ENCODE peak calls at places on chromosomes 3 and 15, in five cellular contexts. X, I, K, B and R are unnamed samples.

GRCh38 chr15:88604972-88605506 is 16.1 kb upstream of the AEN start:
- DNase-seq in X (no peak), I (no peak), K (peak; percentile 68), B (no peak), R (no peak)

GRCh38 chr15:42286445-42287029 is 13.3 kb upstream of the TMEM87A start:
- DNase-seq in X (no peak), I (no peak), K (no peak), B (no peak), R (no peak)

GRCh38 chr15:70212288-70212962 is 114.7 kb upstream of the TLE3 start:
- DNase-seq in X (no peak), I (no peak), K (peak; percentile 18), B (no peak), R (no peak)

GRCh38 chr3:190710723-190711122 is 151.8 kb downstream of the GMNC start:
- DNase-seq in X (no peak), I (no peak), K (no peak), B (no peak), R (no peak)

GRCh38 chr15:42065008-42065407 is 29.4 kb downstream of the PLA2G4D start:
- DNase-seq in X (no peak), I (no peak), K (no peak), B (no peak), R (no peak)

GRCh38 chr15:83837946-83838571 is 184.1 kb downstream of the ADAMTSL3 start:
- DNase-seq in X (peak; percentile 36), I (no peak), K (no peak), B (no peak), R (no peak)

GRCh38 chr15:66404532-66404931 is 17.8 kb downstream of the MAP2K1 start:
- DNase-seq in X (peak; percentile 66), I (no peak), K (no peak), B (no peak), R (no peak)

GRCh38 chr3:186668426-186668825 is 2.6 kb downstream of the HRG start:
- DNase-seq in X (no peak), I (no peak), K (no peak), B (no peak), R (no peak)

GRCh38 chr15:68994149-68994548 is 20.3 kb upstream of the NOX5 start:
- DNase-seq in X (no peak), I (no peak), K (no peak), B (no peak), R (no peak)

GRCh38 chr15:60831540-60831939 is 352.6 kb upstream of the ICE2 start:
- DNase-seq in X (no peak), I (no peak), K (no peak), B (no peak), R (no peak)

GRCh38 chr3:176896640-176897039 is 300.6 kb downstream of the TBL1XR1 start:
- DNase-seq in X (no peak), I (no peak), K (no peak), B (no peak), R (no peak)

GRCh38 chr15:85571780-85572179 is 191.4 kb downstream of the AKAP13 start:
- DNase-seq in X (no peak), I (no peak), K (no peak), B (no peak), R (no peak)

GRCh38 chr3:108281670-108282069 is 14.7 kb upstream of the HHLA2 start:
- DNase-seq in X (no peak), I (no peak), K (no peak), B (no peak), R (no peak)

GRCh38 chr3:14861451-14862302 is 42.9 kb downstream of the FGD5 start:
- DNase-seq in X (no peak), I (no peak), K (no peak), B (no peak), R (no peak)

GRCh38 chr15:101469520-101470288 is 19.8 kb downstream of the PCSK6 start:
- DNase-seq in X (no peak), I (peak; percentile 52), K (no peak), B (no peak), R (no peak)

GRCh38 chr3:56879453-56880224 is 77.9 kb upstream of the ARHGEF3 start:
- DNase-seq in X (no peak), I (no peak), K (no peak), B (no peak), R (no peak)

GRCh38 chr15:36912311-36912712 is 188.0 kb downstream of the MEIS2 start:
- DNase-seq in X (no peak), I (no peak), K (no peak), B (no peak), R (no peak)

GRCh38 chr3:105907790-105908189 is 39.0 kb upstream of the CBLB start:
- DNase-seq in X (no peak), I (no peak), K (no peak), B (no peak), R (no peak)

GRCh38 chr3:56754753-56755365 is 46.9 kb downstream of the ARHGEF3 start:
- DNase-seq in X (no peak), I (no peak), K (no peak), B (peak; percentile 19), R (peak; percentile 23)

GRCh38 chr3:148062590-148062989 is 635.1 kb upstream of the AGTR1 start:
- DNase-seq in X (no peak), I (no peak), K (no peak), B (no peak), R (no peak)

GRCh38 chr3:193992638-193993037 is 143.3 kb upstream of the HES1 start:
- DNase-seq in X (no peak), I (no peak), K (no peak), B (no peak), R (no peak)

GRCh38 chr3:139629033-139629432 is 48.7 kb downstream of the NMNAT3 start:
- DNase-seq in X (no peak), I (no peak), K (no peak), B (peak; percentile 10), R (no peak)

GRCh38 chr3:126340943-126341754 is 16.1 kb downstream of the KLF15 start:
- DNase-seq in X (no peak), I (peak; percentile 57), K (no peak), B (peak; percentile 0), R (no peak)

GRCh38 chr3:130073582-130073981 is 8.0 kb upstream of the ALG1L2 start:
- DNase-seq in X (no peak), I (no peak), K (no peak), B (no peak), R (no peak)

GRCh38 chr3:100354850-100355249 is 20.3 kb downstream of the NIT2 start:
- DNase-seq in X (no peak), I (no peak), K (no peak), B (no peak), R (no peak)

GRCh38 chr15:28921925-28922711 is 36.3 kb downstream of the APBA2 start:
- DNase-seq in X (no peak), I (peak; percentile 55), K (no peak), B (no peak), R (no peak)

GRCh38 chr3:110731148-110731547 is 340.5 kb upstream of the NECTIN3 start:
- DNase-seq in X (no peak), I (no peak), K (no peak), B (no peak), R (no peak)

GRCh38 chr3:187967982-187968381 is 186.0 kb upstream of the LPP start:
- DNase-seq in X (no peak), I (no peak), K (no peak), B (no peak), R (no peak)

GRCh38 chr3:130779031-130779430 is 32.4 kb upstream of the PIK3R4 start:
- DNase-seq in X (no peak), I (no peak), K (no peak), B (no peak), R (no peak)

GRCh38 chr3:156010829-156011228 is 109.5 kb upstream of the KCNAB1 start:
- DNase-seq in X (no peak), I (no peak), K (no peak), B (no peak), R (no peak)

DNA sequence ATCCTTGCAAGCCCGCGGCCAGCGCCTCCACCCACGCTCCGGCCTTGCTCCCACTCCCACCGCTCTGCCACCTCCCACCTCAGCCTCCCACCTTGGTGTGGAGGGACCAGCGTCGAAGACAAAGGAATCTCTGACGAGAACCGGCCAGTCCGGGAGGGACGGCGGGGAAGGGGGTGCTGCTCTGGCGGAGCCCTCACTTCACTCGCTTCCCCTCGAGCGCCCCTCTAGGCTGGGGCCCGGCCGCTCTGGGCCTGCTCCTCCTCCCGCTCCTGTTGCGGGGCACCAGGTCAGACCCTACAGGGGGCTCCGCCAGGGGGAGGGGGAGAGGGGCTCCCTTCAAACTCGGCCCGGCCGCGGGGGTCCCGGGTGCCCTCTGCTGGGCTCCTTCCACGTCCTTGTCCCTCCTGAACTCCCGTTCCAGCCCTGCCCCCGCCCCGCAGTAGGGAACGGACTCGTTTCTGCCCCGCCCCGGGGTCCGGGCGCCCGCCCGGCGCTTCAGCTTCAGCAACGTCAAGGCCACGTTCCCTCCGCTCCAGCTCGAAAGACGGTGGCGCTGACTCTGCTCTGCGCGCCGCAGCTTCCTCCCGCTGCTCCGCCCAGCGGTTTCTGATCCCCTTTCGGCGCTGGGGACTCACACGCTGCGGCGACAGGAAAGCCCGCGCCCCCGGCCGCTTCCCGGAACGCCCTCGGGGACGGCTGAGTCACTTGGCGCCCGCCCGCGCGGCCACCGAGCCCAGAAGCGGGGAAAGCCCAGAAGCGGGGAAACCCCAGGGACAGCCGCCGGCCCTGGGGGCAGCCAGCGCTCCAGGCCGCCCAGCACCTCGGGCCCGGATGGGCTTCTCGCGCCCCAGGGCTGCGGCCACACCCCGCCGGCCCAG is 28.6 kb downstream of the ARHGAP31 start:
- DNase-seq in X (peak; percentile 70), I (peak; percentile 91), K (peak; percentile 97), B (peak; percentile 89), R (peak; percentile 52)
- TF ChIP-seq EP300 in X (no peak), I (peak; percentile 23), K (peak; percentile 92), B (peak; percentile 50), R (peak; percentile 68)

DNA sequence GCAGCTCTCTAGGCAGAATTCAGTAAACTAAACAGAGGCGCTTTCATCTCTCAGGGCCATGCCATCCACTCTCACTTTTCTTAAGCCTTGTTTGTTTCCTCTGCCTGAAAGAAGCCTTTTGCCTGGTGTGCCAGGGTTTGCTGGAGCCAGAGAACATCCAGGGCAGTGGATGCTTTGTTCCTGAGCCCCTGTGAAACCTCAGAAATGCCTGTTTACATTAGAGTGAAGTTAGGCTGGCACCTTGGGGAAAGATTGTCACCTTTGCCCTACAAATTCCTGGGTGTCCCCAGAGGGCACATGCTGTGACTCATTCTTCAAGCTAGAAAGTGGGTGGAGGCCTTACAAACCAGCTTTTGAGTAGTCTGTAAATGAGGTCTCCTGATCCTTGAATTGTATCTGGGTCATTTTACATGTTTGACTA is 10.7 kb upstream of the TRAK1 start:
- DNase-seq in X (no peak), I (peak; percentile 85), K (no peak), B (peak; percentile 58), R (no peak)
- TF ChIP-seq EP300 in X (no peak), I (peak; percentile 80), K (no peak), B (peak; percentile 86), R (no peak)

DNA sequence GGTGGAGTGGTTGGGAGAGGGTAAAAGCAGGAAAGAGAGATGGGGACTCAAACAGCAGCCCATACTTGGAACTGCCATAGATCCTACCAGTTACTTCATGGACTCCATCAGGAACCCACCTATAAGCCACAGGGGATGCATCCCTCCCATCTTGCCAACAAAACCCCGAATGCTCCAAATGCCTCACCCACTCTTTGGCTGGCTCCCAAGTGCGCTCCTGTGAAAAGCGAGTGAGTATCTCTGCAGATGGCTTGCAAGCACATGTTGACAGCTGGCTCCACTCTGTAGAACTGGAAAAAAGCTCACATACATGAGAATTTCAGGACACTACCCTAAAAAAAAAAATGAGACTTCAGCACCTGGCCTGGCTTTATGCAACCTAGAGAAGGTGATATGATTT is 151.0 kb downstream of the UBE3A start:
- DNase-seq in X (no peak), I (no peak), K (no peak), B (no peak), R (no peak)
- TF ChIP-seq EP300 in X (no peak), I (no peak), K (no peak), B (no peak), R (no peak)

GRCh38 chr15:77653832-77654480 is 21.2 kb upstream of the LINGO1 start:
- DNase-seq in X (no peak), I (no peak), K (no peak), B (no peak), R (no peak)
- TF ChIP-seq EP300 in X (no peak), I (no peak), K (no peak), B (no peak), R (no peak)